ENCODE peak calls at places on chromosomes 13 and 19, in five cellular contexts. W is kidney glomerular epithelial cell, N is progenitor cell of endocrine pancreas, Z is Daoy, J is heart right ventricle. Q is an unnamed sample.

GRCh38 chr13:110521946-110522345 is 39.6 kb downstream of the RAB20 start:
- DNase-seq in W (no peak), J (no peak), N (no peak), Z (no peak), Q (no peak)

GRCh38 chr13:114067886-114068722 is 64.3 kb downstream of the RASA3 start:
- DNase-seq in W (no peak), N (no peak), J (no peak), Z (no peak), Q (no peak)

GRCh38 chr19:8240274-8241229 is 31.4 kb downstream of the CERS4 start:
- DNase-seq in Z (peak; percentile 94), N (peak; percentile 59), W (peak; percentile 79), J (peak; percentile 91), Q (no peak)

GRCh38 chr13:26503826-26504594 is 53.5 kb upstream of the WASF3 start:
- DNase-seq in W (no peak), Z (no peak), J (no peak), N (no peak), Q (no peak)

GRCh38 chr19:41934849-41935374 is 6.7 kb upstream of the ERFL start:
- DNase-seq in J (peak; percentile 76), Z (peak; percentile 77), N (peak; percentile 85), W (peak; percentile 38), Q (no peak)

GRCh38 chr13:47521895-47522487 is 479.1 kb downstream of the SUCLA2 start:
- DNase-seq in J (no peak), W (no peak), N (no peak), Z (no peak), Q (no peak)

GRCh38 chr13:20102776-20103175 is 58.1 kb downstream of the GJA3 start:
- DNase-seq in W (no peak), N (no peak), J (no peak), Z (no peak), Q (no peak)

GRCh38 chr13:44870456-44870929 is 118.8 kb downstream of the NUFIP1 start:
- DNase-seq in W (no peak), J (peak; percentile 32), Z (no peak), N (no peak), Q (no peak)

GRCh38 chr13:45492538-45492937 is 27.8 kb downstream of the COG3 start:
- DNase-seq in J (no peak), W (peak; percentile 57), Z (no peak), N (no peak), Q (no peak)

GRCh38 chr13:73958657-73959397 is 175.4 kb downstream of the KLF12 start:
- DNase-seq in W (no peak), J (no peak), Z (peak; percentile 5), N (no peak), Q (no peak)

GRCh38 chr19:48819366-48819816 is 8.6 kb upstream of the BCAT2 start:
- DNase-seq in Z (peak; percentile 65), W (peak; percentile 2), J (peak; percentile 79), N (no peak), Q (no peak)

GRCh38 chr13:44044544-44045178 is 165.0 kb downstream of the LACC1 start:
- DNase-seq in N (no peak), J (no peak), W (peak; percentile 59), Z (no peak), Q (no peak)